ENCODE peak calls at places on chromosomes 12 and 14, in nine cellular contexts. W is HFF-Myc, D is neural progenitor cell, K is omental fat pad, S is Calu3, N is fibroblast of the aortic adventitia, F is uterus, L is endothelial cell, I is OCI-LY7. H is an unnamed sample.

GRCh38 chr12:118164798-118165486 is 29.0 kb downstream of the PEBP1 start:
- DNase-seq in W (no peak), D (peak; percentile 67), K (no peak), S (peak; percentile 50), N (peak; percentile 38), F (no peak), L (peak; percentile 40), I (peak; percentile 15), H (no peak)

GRCh38 chr14:68809524-68809923 is 16.7 kb upstream of the ZFP36L1 start:
- DNase-seq in W (no peak), D (no peak), K (no peak), S (no peak), N (no peak), F (peak; percentile 26), L (no peak), I (no peak), H (no peak)

GRCh38 chr12:2691001-2691339 is 103.8 kb upstream of the FKBP4 start:
- DNase-seq in W (no peak), D (peak; percentile 74), K (no peak), S (no peak), N (no peak), F (no peak), L (peak; percentile 47), I (no peak), H (no peak)

GRCh38 chr12:69881771-69882170 is 56.7 kb downstream of the MYRFL start:
- DNase-seq in W (no peak), D (no peak), K (no peak), S (no peak), N (no peak), F (no peak), L (no peak), I (no peak), H (no peak)

GRCh38 chr12:64395739-64396138 is 5.2 kb upstream of the C12orf56 start:
- DNase-seq in W (no peak), D (no peak), K (no peak), S (no peak), N (peak; percentile 39), F (no peak), L (no peak), I (no peak), H (no peak)

GRCh38 chr12:122102331-122102730 is 23.8 kb downstream of the MLXIP start:
- DNase-seq in W (no peak), D (no peak), K (no peak), S (no peak), N (peak; percentile 52), F (no peak), L (no peak), I (no peak), H (no peak)

GRCh38 chr14:64646103-64646502 is 58.1 kb upstream of the PLEKHG3 start:
- DNase-seq in W (no peak), D (no peak), K (no peak), S (no peak), N (peak; percentile 46), F (peak; percentile 53), L (no peak), I (no peak), H (no peak)

GRCh38 chr12:73421832-73422231 is 1115.8 kb upstream of the ATXN7L3B start:
- DNase-seq in W (no peak), D (no peak), K (no peak), S (no peak), N (no peak), F (no peak), L (no peak), I (no peak), H (no peak)

DNA sequence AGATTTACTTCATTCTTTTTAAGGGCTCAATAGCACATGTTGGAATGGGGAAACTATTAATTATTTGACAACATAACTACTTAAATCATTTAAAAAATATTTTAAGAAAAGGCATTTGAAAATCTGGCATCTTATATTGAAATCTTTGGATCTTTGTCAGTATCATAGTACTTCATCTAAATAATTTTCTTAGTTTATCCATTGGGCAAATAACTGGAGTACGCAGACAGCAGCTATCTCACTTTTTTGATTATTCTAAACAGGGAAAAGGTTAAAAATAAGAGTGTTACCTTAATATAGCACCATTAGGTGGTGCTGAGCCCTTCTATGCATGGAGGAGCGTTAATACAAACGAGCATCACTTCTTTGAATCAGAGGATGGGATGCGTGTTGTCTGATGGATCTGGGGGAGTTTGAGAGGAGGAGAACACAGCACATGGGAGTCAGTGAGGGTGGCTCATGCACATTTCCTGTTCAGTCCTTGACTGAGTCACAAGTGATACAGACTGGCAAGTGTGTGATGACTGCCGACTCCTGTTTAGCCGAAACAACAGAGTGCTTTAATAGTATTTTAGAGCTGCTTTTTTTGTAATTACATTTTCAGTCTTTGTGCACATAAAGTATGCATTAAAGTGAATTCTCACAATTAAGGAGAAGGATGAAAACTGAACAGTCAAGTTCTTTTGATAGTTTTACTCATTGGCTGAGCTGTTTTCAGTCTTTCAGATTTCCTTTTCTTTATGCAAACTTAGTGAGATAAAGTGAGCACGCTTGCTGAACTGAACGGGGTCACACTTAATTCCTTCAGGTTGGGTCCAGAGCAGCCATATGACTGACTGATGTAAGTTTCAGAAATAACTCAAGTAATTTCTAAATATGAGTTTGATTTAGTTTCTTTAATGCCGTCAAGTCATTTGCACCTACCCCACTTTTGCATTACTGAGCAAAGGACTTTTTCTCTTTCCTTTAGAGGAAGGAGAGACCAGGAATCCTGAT is 92.7 kb downstream of the DIP2B start:
- DNase-seq in W (no peak), D (no peak), K (no peak), S (peak; percentile 14), N (peak; percentile 77), F (peak; percentile 44), L (no peak), I (peak; percentile 19), H (peak; percentile 48)
- TF ChIP-seq CTCF in W (no peak), D (no peak), K (no peak), S (no peak), N (peak; percentile 28), F (no peak), L (no peak), I (no peak), H (no peak)

GRCh38 chr14:70784886-70785285 is 24.4 kb downstream of the MAP3K9 start:
- DNase-seq in W (no peak), D (no peak), K (no peak), S (no peak), N (no peak), F (no peak), L (no peak), I (no peak), H (no peak)
- TF ChIP-seq CTCF in W (no peak), D (no peak), K (no peak), S (no peak), N (no peak), F (no peak), L (no peak), I (no peak), H (no peak)

DNA sequence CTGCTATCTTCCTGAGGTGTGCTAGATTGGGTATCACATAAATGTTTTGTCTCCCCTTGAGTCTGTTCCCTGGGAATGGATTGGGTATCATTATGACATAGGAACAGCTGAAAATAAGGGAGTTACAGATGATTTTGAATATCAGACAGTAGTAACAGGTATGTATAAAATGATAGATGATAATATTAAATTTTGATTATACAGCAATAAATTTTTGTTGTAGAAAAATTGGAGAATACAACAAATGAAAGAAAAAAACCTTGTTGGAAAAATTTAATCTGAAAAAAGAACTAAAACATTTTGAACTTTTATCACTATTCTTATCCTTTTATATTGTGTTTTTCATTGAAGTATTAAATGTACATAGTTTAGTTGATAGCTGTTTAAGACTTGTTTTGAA is 43.2 kb downstream of the FBXO34 start:
- DNase-seq in W (no peak), D (no peak), K (no peak), S (no peak), N (no peak), F (no peak), L (no peak), I (no peak), H (no peak)
- TF ChIP-seq CTCF in W (no peak), D (no peak), K (no peak), S (no peak), N (no peak), F (no peak), L (no peak), I (no peak), H (no peak)

DNA sequence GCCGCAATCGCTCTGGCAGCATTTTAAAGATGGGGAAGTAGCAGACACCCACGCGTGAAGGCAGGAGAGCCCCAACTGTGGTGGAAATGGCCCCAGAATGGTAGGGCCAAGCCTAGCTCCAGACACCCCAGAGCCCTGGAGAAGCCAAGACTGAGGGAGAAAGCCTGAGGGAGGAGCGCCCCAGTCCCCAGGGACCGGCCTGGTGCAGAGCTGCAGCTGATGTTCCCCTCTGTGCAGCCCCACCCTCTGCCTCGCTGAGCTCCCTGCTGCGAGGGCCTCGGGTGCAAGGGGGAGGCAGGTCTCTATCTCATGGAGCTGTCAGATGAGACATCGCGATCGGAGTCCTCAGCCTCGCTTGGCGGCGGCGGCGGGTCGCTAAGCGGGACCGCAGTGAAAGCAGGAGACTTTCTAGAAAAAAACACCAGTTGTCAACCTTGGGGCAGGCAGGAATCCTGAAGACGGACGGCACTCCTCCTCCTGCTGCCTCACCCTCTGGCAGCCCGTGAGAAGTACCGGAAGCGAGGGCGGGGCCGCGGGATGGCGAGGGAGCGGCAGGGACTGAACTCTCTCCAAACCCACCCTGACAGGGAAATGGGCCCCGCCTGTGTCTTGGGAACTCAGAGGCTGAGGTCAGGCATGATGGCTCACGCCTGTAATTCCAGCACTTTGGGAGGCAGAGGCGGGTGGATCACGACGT is 6.0 kb downstream of the GAPDH start:
- DNase-seq in W (peak; percentile 82), D (peak; percentile 75), K (peak; percentile 71), S (peak; percentile 78), N (peak; percentile 95), F (peak; percentile 92), L (peak; percentile 53), I (peak; percentile 83), H (peak; percentile 65)
- TF ChIP-seq CTCF in W (no peak), D (no peak), K (no peak), S (no peak), N (no peak), F (no peak), L (no peak), I (peak; percentile 62), H (no peak)

DNA sequence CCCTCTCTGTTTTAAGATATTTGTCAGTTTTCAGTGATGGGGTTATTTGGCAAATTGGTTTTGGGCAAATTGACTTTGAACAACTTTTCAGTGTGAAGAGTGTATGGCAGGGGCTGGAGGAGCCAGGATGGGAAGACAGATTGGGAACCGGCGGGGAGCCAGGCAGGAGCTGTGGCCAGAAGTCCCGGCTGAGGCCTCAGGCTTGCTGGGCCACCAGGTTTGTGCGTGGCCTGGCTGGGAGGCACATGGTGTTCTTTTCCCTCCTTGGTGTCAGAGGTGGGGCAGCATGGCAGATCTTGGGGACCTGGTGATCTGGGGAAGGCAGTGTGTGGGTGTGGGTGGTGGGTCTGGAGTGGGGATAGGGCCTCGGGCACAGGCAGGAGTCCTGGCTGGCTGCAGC is 61.1 kb downstream of the SLC25A47 start:
- DNase-seq in W (no peak), D (no peak), K (no peak), S (no peak), N (no peak), F (no peak), L (no peak), I (no peak), H (no peak)
- TF ChIP-seq CTCF in W (no peak), D (no peak), K (no peak), S (no peak), N (no peak), F (no peak), L (no peak), I (no peak), H (no peak)

GRCh38 chr12:67068773-67069450 is 200.2 kb upstream of the CAND1 start:
- DNase-seq in W (no peak), D (peak; percentile 83), K (no peak), S (peak; percentile 85), N (peak; percentile 13), F (peak; percentile 27), L (peak; percentile 62), I (peak; percentile 48), H (no peak)
- TF ChIP-seq CTCF in W (no peak), D (no peak), K (no peak), S (no peak), N (peak; percentile 14), F (no peak), L (no peak), I (no peak), H (no peak)

GRCh38 chr14:104680806-104681688 is 8.4 kb upstream of the INF2 start:
- DNase-seq in W (no peak), D (peak; percentile 52), K (peak; percentile 60), S (peak; percentile 74), N (peak; percentile 75), F (peak; percentile 66), L (no peak), I (peak; percentile 83), H (peak; percentile 84)
- TF ChIP-seq CTCF in W (peak; percentile 17), D (peak; percentile 44), K (no peak), S (no peak), N (peak; percentile 19), F (peak; percentile 5), L (no peak), I (peak; percentile 81), H (no peak)